ENCODE peak calls at places on chromosomes 4 and X, in four cellular contexts. One of them, this sample, is unnamed.

GRCh38 chr4:75908555-75908954 is 6.3 kb upstream of the PPEF2 start:
- DNase-seq in CD4-positive, CD25-positive, alpha-beta regulatory T cell: no peak
- DNase-seq in naive thymus-derived CD4-positive, alpha-beta T cell: no peak
- DNase-seq in fibroblast of pulmonary artery: peak
- DNase-seq in this sample: no peak

GRCh38 chr4:182574706-182575105 is 331.5 kb downstream of the TENM3 start:
- DNase-seq in CD4-positive, CD25-positive, alpha-beta regulatory T cell: no peak
- DNase-seq in naive thymus-derived CD4-positive, alpha-beta T cell: no peak
- DNase-seq in fibroblast of pulmonary artery: no peak
- DNase-seq in this sample: no peak

GRCh38 chrX:138872537-138872936 is 161.0 kb upstream of the FGF13 start:
- DNase-seq in CD4-positive, CD25-positive, alpha-beta regulatory T cell: no peak
- DNase-seq in naive thymus-derived CD4-positive, alpha-beta T cell: no peak
- DNase-seq in fibroblast of pulmonary artery: no peak
- DNase-seq in this sample: no peak

GRCh38 chr4:142360657-142361056 is 485.4 kb downstream of the INPP4B start:
- DNase-seq in CD4-positive, CD25-positive, alpha-beta regulatory T cell: no peak
- DNase-seq in naive thymus-derived CD4-positive, alpha-beta T cell: no peak
- DNase-seq in fibroblast of pulmonary artery: no peak
- DNase-seq in this sample: no peak

GRCh38 chr4:187993827-187994226 is 1.7 kb upstream of the ZFP42 start:
- DNase-seq in CD4-positive, CD25-positive, alpha-beta regulatory T cell: no peak
- DNase-seq in naive thymus-derived CD4-positive, alpha-beta T cell: no peak
- DNase-seq in fibroblast of pulmonary artery: no peak
- DNase-seq in this sample: peak

GRCh38 chr4:85861064-85861767 is 386.3 kb downstream of the ARHGAP24 start:
- DNase-seq in CD4-positive, CD25-positive, alpha-beta regulatory T cell: no peak
- DNase-seq in naive thymus-derived CD4-positive, alpha-beta T cell: no peak
- DNase-seq in fibroblast of pulmonary artery: peak
- DNase-seq in this sample: no peak

GRCh38 chrX:70468709-70469108 is 24.1 kb downstream of the DLG3 start:
- DNase-seq in CD4-positive, CD25-positive, alpha-beta regulatory T cell: no peak
- DNase-seq in naive thymus-derived CD4-positive, alpha-beta T cell: no peak
- DNase-seq in fibroblast of pulmonary artery: no peak
- DNase-seq in this sample: no peak

GRCh38 chr4:41327770-41328169 is 71.0 kb downstream of the UCHL1 start:
- DNase-seq in CD4-positive, CD25-positive, alpha-beta regulatory T cell: no peak
- DNase-seq in naive thymus-derived CD4-positive, alpha-beta T cell: no peak
- DNase-seq in fibroblast of pulmonary artery: no peak
- DNase-seq in this sample: no peak

GRCh38 chr4:5923306-5923830 is 30.5 kb upstream of the CRMP1 start:
- DNase-seq in CD4-positive, CD25-positive, alpha-beta regulatory T cell: no peak
- DNase-seq in naive thymus-derived CD4-positive, alpha-beta T cell: no peak
- DNase-seq in fibroblast of pulmonary artery: no peak
- DNase-seq in this sample: no peak

GRCh38 chr4:1506956-1507721 is 100.9 kb upstream of the NKX1-1 start:
- DNase-seq in CD4-positive, CD25-positive, alpha-beta regulatory T cell: no peak
- DNase-seq in naive thymus-derived CD4-positive, alpha-beta T cell: no peak
- DNase-seq in fibroblast of pulmonary artery: no peak
- DNase-seq in this sample: no peak

GRCh38 chrX:72101597-72102037 is 30.1 kb downstream of the RTL5 start:
- DNase-seq in CD4-positive, CD25-positive, alpha-beta regulatory T cell: no peak
- DNase-seq in naive thymus-derived CD4-positive, alpha-beta T cell: no peak
- DNase-seq in fibroblast of pulmonary artery: no peak
- DNase-seq in this sample: no peak

GRCh38 chr4:176794151-176794550 is 1.4 kb upstream of the VEGFC start:
- DNase-seq in CD4-positive, CD25-positive, alpha-beta regulatory T cell: no peak
- DNase-seq in naive thymus-derived CD4-positive, alpha-beta T cell: no peak
- DNase-seq in fibroblast of pulmonary artery: peak
- DNase-seq in this sample: peak

GRCh38 chr4:94758141-94758699 is 465 bp downstream of the BMPR1B start:
- DNase-seq in CD4-positive, CD25-positive, alpha-beta regulatory T cell: no peak
- DNase-seq in naive thymus-derived CD4-positive, alpha-beta T cell: no peak
- DNase-seq in fibroblast of pulmonary artery: no peak
- DNase-seq in this sample: no peak

GRCh38 chr4:119679251-119679650 is 50.6 kb upstream of the PDE5A start:
- DNase-seq in CD4-positive, CD25-positive, alpha-beta regulatory T cell: no peak
- DNase-seq in naive thymus-derived CD4-positive, alpha-beta T cell: no peak
- DNase-seq in fibroblast of pulmonary artery: no peak
- DNase-seq in this sample: peak

GRCh38 chr4:48944659-48945290 is 38.2 kb upstream of the OCIAD2 start:
- DNase-seq in CD4-positive, CD25-positive, alpha-beta regulatory T cell: peak
- DNase-seq in naive thymus-derived CD4-positive, alpha-beta T cell: peak
- DNase-seq in fibroblast of pulmonary artery: no peak
- DNase-seq in this sample: no peak

GRCh38 chrX:35826503-35826902 is 28.4 kb downstream of the MAGEB16 start:
- DNase-seq in CD4-positive, CD25-positive, alpha-beta regulatory T cell: no peak
- DNase-seq in naive thymus-derived CD4-positive, alpha-beta T cell: no peak
- DNase-seq in fibroblast of pulmonary artery: no peak
- DNase-seq in this sample: no peak

GRCh38 chrX:97315939-97316338 is 432.2 kb downstream of the RPA4 start:
- DNase-seq in CD4-positive, CD25-positive, alpha-beta regulatory T cell: no peak
- DNase-seq in naive thymus-derived CD4-positive, alpha-beta T cell: no peak
- DNase-seq in fibroblast of pulmonary artery: no peak
- DNase-seq in this sample: no peak

GRCh38 chr4:23333946-23334878 is 555.6 kb downstream of the PPARGC1A start:
- DNase-seq in CD4-positive, CD25-positive, alpha-beta regulatory T cell: peak
- DNase-seq in naive thymus-derived CD4-positive, alpha-beta T cell: peak
- DNase-seq in fibroblast of pulmonary artery: peak
- DNase-seq in this sample: peak

GRCh38 chrX:143635915-143636314 is at the start of gene SLITRK4:
- DNase-seq in CD4-positive, CD25-positive, alpha-beta regulatory T cell: no peak
- DNase-seq in naive thymus-derived CD4-positive, alpha-beta T cell: no peak
- DNase-seq in fibroblast of pulmonary artery: peak
- DNase-seq in this sample: no peak

GRCh38 chrX:121831601-121832000 is 784.2 kb downstream of the GLUD2 start:
- DNase-seq in CD4-positive, CD25-positive, alpha-beta regulatory T cell: no peak
- DNase-seq in naive thymus-derived CD4-positive, alpha-beta T cell: no peak
- DNase-seq in fibroblast of pulmonary artery: peak
- DNase-seq in this sample: peak

GRCh38 chrX:28158019-28158777 is 176.9 kb upstream of the DCAF8L1 start:
- DNase-seq in CD4-positive, CD25-positive, alpha-beta regulatory T cell: no peak
- DNase-seq in naive thymus-derived CD4-positive, alpha-beta T cell: no peak
- DNase-seq in fibroblast of pulmonary artery: no peak
- DNase-seq in this sample: no peak

GRCh38 chr4:8315343-8316250 is 46.0 kb downstream of the HTRA3 start:
- DNase-seq in CD4-positive, CD25-positive, alpha-beta regulatory T cell: no peak
- DNase-seq in naive thymus-derived CD4-positive, alpha-beta T cell: no peak
- DNase-seq in fibroblast of pulmonary artery: peak
- DNase-seq in this sample: peak

GRCh38 chr4:162920649-162921048 is 246.0 kb downstream of the NAF1 start:
- DNase-seq in CD4-positive, CD25-positive, alpha-beta regulatory T cell: no peak
- DNase-seq in naive thymus-derived CD4-positive, alpha-beta T cell: no peak
- DNase-seq in fibroblast of pulmonary artery: no peak
- DNase-seq in this sample: no peak

GRCh38 chr4:6245246-6246169 is 24.1 kb upstream of the WFS1 start:
- DNase-seq in CD4-positive, CD25-positive, alpha-beta regulatory T cell: no peak
- DNase-seq in naive thymus-derived CD4-positive, alpha-beta T cell: no peak
- DNase-seq in fibroblast of pulmonary artery: no peak
- DNase-seq in this sample: no peak

GRCh38 chr4:77706717-77707116 is 101.1 kb downstream of the CXCL13 start:
- DNase-seq in CD4-positive, CD25-positive, alpha-beta regulatory T cell: no peak
- DNase-seq in naive thymus-derived CD4-positive, alpha-beta T cell: no peak
- DNase-seq in fibroblast of pulmonary artery: no peak
- DNase-seq in this sample: no peak

GRCh38 chr4:143384381-143384994 is 47.8 kb downstream of the GAB1 start:
- DNase-seq in CD4-positive, CD25-positive, alpha-beta regulatory T cell: no peak
- DNase-seq in naive thymus-derived CD4-positive, alpha-beta T cell: no peak
- DNase-seq in fibroblast of pulmonary artery: peak
- DNase-seq in this sample: peak

GRCh38 chr4:78585633-78586032 is 34.1 kb downstream of the ANXA3 start:
- DNase-seq in CD4-positive, CD25-positive, alpha-beta regulatory T cell: no peak
- DNase-seq in naive thymus-derived CD4-positive, alpha-beta T cell: no peak
- DNase-seq in fibroblast of pulmonary artery: no peak
- DNase-seq in this sample: peak

GRCh38 chr4:78551420-78552351 is at the start of gene ANXA3:
- DNase-seq in CD4-positive, CD25-positive, alpha-beta regulatory T cell: no peak
- DNase-seq in naive thymus-derived CD4-positive, alpha-beta T cell: peak
- DNase-seq in fibroblast of pulmonary artery: no peak
- DNase-seq in this sample: no peak

GRCh38 chrX:154991039-154991438 is 31.5 kb downstream of the F8 start:
- DNase-seq in CD4-positive, CD25-positive, alpha-beta regulatory T cell: no peak
- DNase-seq in naive thymus-derived CD4-positive, alpha-beta T cell: no peak
- DNase-seq in fibroblast of pulmonary artery: no peak
- DNase-seq in this sample: no peak

GRCh38 chr4:52966172-52966571 is 104.1 kb downstream of the RASL11B start:
- DNase-seq in CD4-positive, CD25-positive, alpha-beta regulatory T cell: no peak
- DNase-seq in naive thymus-derived CD4-positive, alpha-beta T cell: no peak
- DNase-seq in fibroblast of pulmonary artery: no peak
- DNase-seq in this sample: no peak

DNA sequence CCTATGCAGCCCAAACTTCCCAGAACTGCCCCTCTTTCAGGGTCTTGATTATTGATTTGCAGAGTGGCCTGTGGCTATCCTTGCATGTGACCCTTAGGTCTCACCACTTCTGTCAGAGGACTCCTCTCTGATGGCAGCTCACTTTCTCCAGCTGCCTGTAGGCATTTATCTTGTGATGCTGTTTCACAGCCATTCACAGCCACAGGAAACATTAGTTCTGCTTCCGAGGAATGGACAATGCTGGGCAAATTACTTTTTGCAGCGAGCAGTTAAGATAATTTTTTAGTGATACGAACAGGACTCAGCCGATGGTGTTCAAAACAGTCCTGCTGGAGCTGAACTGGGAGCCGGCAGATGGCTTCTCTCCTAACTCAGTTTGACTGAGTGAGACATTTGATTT is 58.3 kb upstream of the TMEM150C start:
- DNase-seq in CD4-positive, CD25-positive, alpha-beta regulatory T cell: no peak
- DNase-seq in naive thymus-derived CD4-positive, alpha-beta T cell: no peak
- DNase-seq in fibroblast of pulmonary artery: no peak
- DNase-seq in this sample: no peak
- H3K4me3 ChIP-seq in CD4-positive, CD25-positive, alpha-beta regulatory T cell: no peak
- H3K4me3 ChIP-seq in naive thymus-derived CD4-positive, alpha-beta T cell: no peak
- H3K4me3 ChIP-seq in fibroblast of pulmonary artery: no peak
- H3K4me3 ChIP-seq in this sample: no peak

GRCh38 chr4:148497258-148497657 is 55.0 kb upstream of the NR3C2 start:
- DNase-seq in CD4-positive, CD25-positive, alpha-beta regulatory T cell: no peak
- DNase-seq in naive thymus-derived CD4-positive, alpha-beta T cell: no peak
- DNase-seq in fibroblast of pulmonary artery: no peak
- DNase-seq in this sample: no peak

DNA sequence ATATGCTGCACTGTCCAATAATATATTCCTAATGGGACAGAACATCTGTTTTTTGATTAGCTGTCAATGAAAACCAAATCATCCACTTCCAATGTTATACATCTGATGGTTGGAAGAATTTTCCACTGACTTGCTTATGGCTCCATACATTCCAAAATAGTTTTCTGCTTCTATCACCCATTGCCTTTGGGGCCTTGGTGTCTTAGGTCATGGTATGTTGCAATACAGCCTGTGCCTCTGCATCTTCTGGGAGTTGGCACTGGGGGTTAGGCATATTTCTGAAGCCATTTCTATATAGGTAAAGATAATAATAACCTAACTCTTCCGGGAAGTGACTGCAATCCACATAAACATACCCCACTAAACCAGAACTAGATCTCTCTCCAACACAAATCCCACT is 53.2 kb upstream of the NR3C2 start:
- DNase-seq in CD4-positive, CD25-positive, alpha-beta regulatory T cell: no peak
- DNase-seq in naive thymus-derived CD4-positive, alpha-beta T cell: no peak
- DNase-seq in fibroblast of pulmonary artery: no peak
- DNase-seq in this sample: no peak
- H3K4me3 ChIP-seq in CD4-positive, CD25-positive, alpha-beta regulatory T cell: no peak
- H3K4me3 ChIP-seq in naive thymus-derived CD4-positive, alpha-beta T cell: no peak
- H3K4me3 ChIP-seq in fibroblast of pulmonary artery: no peak
- H3K4me3 ChIP-seq in this sample: no peak

GRCh38 chr4:55793479-55793878 is 26.1 kb upstream of the EXOC1L start:
- DNase-seq in CD4-positive, CD25-positive, alpha-beta regulatory T cell: no peak
- DNase-seq in naive thymus-derived CD4-positive, alpha-beta T cell: no peak
- DNase-seq in fibroblast of pulmonary artery: no peak
- DNase-seq in this sample: no peak
- H3K4me3 ChIP-seq in CD4-positive, CD25-positive, alpha-beta regulatory T cell: no peak
- H3K4me3 ChIP-seq in naive thymus-derived CD4-positive, alpha-beta T cell: no peak
- H3K4me3 ChIP-seq in fibroblast of pulmonary artery: peak
- H3K4me3 ChIP-seq in this sample: peak

GRCh38 chr4:144646523-144647094 is 653 bp downstream of the HHIP start:
- DNase-seq in CD4-positive, CD25-positive, alpha-beta regulatory T cell: no peak
- DNase-seq in naive thymus-derived CD4-positive, alpha-beta T cell: no peak
- DNase-seq in fibroblast of pulmonary artery: peak
- DNase-seq in this sample: no peak

GRCh38 chr4:144649646-144650045 is 3.7 kb downstream of the HHIP start:
- DNase-seq in CD4-positive, CD25-positive, alpha-beta regulatory T cell: no peak
- DNase-seq in naive thymus-derived CD4-positive, alpha-beta T cell: no peak
- DNase-seq in fibroblast of pulmonary artery: no peak
- DNase-seq in this sample: no peak

GRCh38 chr4:144647095-144647959 is 1.4 kb downstream of the HHIP start:
- DNase-seq in CD4-positive, CD25-positive, alpha-beta regulatory T cell: no peak
- DNase-seq in naive thymus-derived CD4-positive, alpha-beta T cell: peak
- DNase-seq in fibroblast of pulmonary artery: peak
- DNase-seq in this sample: peak

GRCh38 chr4:144645621-144646522 is at the start of gene HHIP:
- DNase-seq in CD4-positive, CD25-positive, alpha-beta regulatory T cell: no peak
- DNase-seq in naive thymus-derived CD4-positive, alpha-beta T cell: peak
- DNase-seq in fibroblast of pulmonary artery: peak
- DNase-seq in this sample: peak

GRCh38 chr4:144648042-144648441 is 2.1 kb downstream of the HHIP start:
- DNase-seq in CD4-positive, CD25-positive, alpha-beta regulatory T cell: no peak
- DNase-seq in naive thymus-derived CD4-positive, alpha-beta T cell: no peak
- DNase-seq in fibroblast of pulmonary artery: no peak
- DNase-seq in this sample: no peak
- H3K4me3 ChIP-seq in CD4-positive, CD25-positive, alpha-beta regulatory T cell: no peak
- H3K4me3 ChIP-seq in naive thymus-derived CD4-positive, alpha-beta T cell: no peak
- H3K4me3 ChIP-seq in fibroblast of pulmonary artery: peak
- H3K4me3 ChIP-seq in this sample: no peak

GRCh38 chr4:139552908-139553307 is 3.1 kb downstream of the SETD7 start:
- DNase-seq in CD4-positive, CD25-positive, alpha-beta regulatory T cell: no peak
- DNase-seq in naive thymus-derived CD4-positive, alpha-beta T cell: no peak
- DNase-seq in fibroblast of pulmonary artery: no peak
- DNase-seq in this sample: peak
- H3K4me3 ChIP-seq in CD4-positive, CD25-positive, alpha-beta regulatory T cell: peak
- H3K4me3 ChIP-seq in naive thymus-derived CD4-positive, alpha-beta T cell: no peak
- H3K4me3 ChIP-seq in fibroblast of pulmonary artery: no peak
- H3K4me3 ChIP-seq in this sample: no peak

DNA sequence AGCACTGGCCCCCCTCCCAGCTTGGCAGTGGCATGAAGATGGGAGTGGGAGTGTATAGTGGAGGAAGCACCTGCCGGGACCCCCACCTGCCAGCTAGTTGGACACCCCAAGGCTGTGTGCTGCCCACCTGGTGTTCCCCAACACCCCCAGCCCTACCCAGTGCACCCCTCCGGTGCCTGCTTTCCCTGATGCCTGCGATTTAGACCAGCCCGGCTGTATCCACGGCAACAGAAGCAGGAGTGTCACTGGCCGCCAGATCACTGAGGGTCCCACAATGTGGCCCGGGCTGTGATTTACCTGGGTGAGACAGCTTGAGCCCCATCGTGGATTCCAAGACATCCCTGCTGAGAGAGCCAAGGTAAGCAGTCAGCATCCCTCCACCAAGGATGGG is 533 bp downstream of the GPR173 start:
- DNase-seq in CD4-positive, CD25-positive, alpha-beta regulatory T cell: no peak
- DNase-seq in naive thymus-derived CD4-positive, alpha-beta T cell: no peak
- DNase-seq in fibroblast of pulmonary artery: no peak
- DNase-seq in this sample: no peak
- H3K4me3 ChIP-seq in CD4-positive, CD25-positive, alpha-beta regulatory T cell: no peak
- H3K4me3 ChIP-seq in naive thymus-derived CD4-positive, alpha-beta T cell: no peak
- H3K4me3 ChIP-seq in fibroblast of pulmonary artery: peak
- H3K4me3 ChIP-seq in this sample: peak

GRCh38 chrX:78140206-78140605 is 756 bp upstream of the TAF9B start:
- DNase-seq in CD4-positive, CD25-positive, alpha-beta regulatory T cell: no peak
- DNase-seq in naive thymus-derived CD4-positive, alpha-beta T cell: no peak
- DNase-seq in fibroblast of pulmonary artery: no peak
- DNase-seq in this sample: no peak
- H3K4me3 ChIP-seq in CD4-positive, CD25-positive, alpha-beta regulatory T cell: peak
- H3K4me3 ChIP-seq in naive thymus-derived CD4-positive, alpha-beta T cell: peak
- H3K4me3 ChIP-seq in fibroblast of pulmonary artery: no peak
- H3K4me3 ChIP-seq in this sample: no peak